ENCODE peak calls at places on chromosome 16, in four cellular contexts. E, C, T and W are unnamed samples.

GRCh38 chr16:4371481-4372314 is at the start of gene VASN:
- DNase-seq in E (no peak), C (peak; percentile 96), T (peak; percentile 98), W (no peak)

GRCh38 chr16:81625544-81626152 is 153.4 kb upstream of the PLCG2 start:
- DNase-seq in E (no peak), C (peak; percentile 54), T (no peak), W (no peak)

GRCh38 chr16:3864562-3864961 is 16.0 kb downstream of the CREBBP start:
- DNase-seq in E (no peak), C (no peak), T (no peak), W (no peak)

GRCh38 chr16:46973457-46974324 is at the start of gene DNAJA2:
- DNase-seq in E (peak; percentile 54), C (peak; percentile 92), T (peak; percentile 82), W (peak; percentile 76)

GRCh38 chr16:58267524-58268243 is 27.1 kb downstream of the PRSS54 start:
- DNase-seq in E (no peak), C (no peak), T (no peak), W (no peak)

GRCh38 chr16:67431077-67431804 is at the start of gene HSD11B2:
- DNase-seq in E (no peak), C (peak; percentile 87), T (peak; percentile 63), W (no peak)

GRCh38 chr16:25051446-25052160 is 36.4 kb upstream of the ARHGAP17 start:
- DNase-seq in E (no peak), C (no peak), T (no peak), W (no peak)

GRCh38 chr16:71648162-71648561 is 22.2 kb downstream of the MARVELD3 start:
- DNase-seq in E (no peak), C (no peak), T (no peak), W (no peak)

GRCh38 chr16:77592021-77592420 is 130.3 kb upstream of the NUDT7 start:
- DNase-seq in E (no peak), C (no peak), T (no peak), W (no peak)

GRCh38 chr16:48247311-48247710 is at the start of gene ABCC11:
- DNase-seq in E (no peak), C (no peak), T (no peak), W (no peak)

GRCh38 chr16:22183901-22184614 is 21.8 kb downstream of the SDR42E2 start:
- DNase-seq in E (no peak), C (peak; percentile 83), T (no peak), W (no peak)

GRCh38 chr16:75305364-75306101 is 54.1 kb upstream of the BCAR1 start:
- DNase-seq in E (peak; percentile 71), C (peak; percentile 52), T (no peak), W (no peak)
- TF ChIP-seq SPI1 in E (no peak), C (no peak), T (peak; percentile 18), W (no peak)

GRCh38 chr16:86479419-86479818 is 30.9 kb upstream of the FOXF1 start:
- DNase-seq in E (no peak), C (no peak), T (no peak), W (no peak)

GRCh38 chr16:86477642-86478041 is 32.7 kb upstream of the FOXF1 start:
- DNase-seq in E (no peak), C (no peak), T (no peak), W (no peak)

GRCh38 chr16:86476956-86477530 is 33.3 kb upstream of the FOXF1 start:
- DNase-seq in E (no peak), C (no peak), T (no peak), W (no peak)

GRCh38 chr16:86480444-86480843 is 29.9 kb upstream of the FOXF1 start:
- DNase-seq in E (no peak), C (no peak), T (no peak), W (no peak)

DNA sequence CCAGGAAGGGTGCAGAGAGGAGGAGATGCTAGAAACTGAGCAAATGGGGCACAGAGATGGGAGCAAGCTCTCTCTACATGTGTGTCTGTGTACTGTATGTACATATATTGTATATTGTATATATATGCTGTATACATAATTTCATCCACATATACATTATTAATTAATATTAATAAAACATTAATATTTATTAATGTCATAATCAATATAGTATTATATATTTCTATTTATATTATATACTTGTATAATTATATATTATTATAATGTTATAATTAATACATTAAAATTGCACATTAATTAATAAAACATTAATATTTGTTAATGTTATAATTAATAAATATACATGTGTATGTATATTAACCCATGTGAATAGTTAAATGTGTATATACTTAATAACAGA is 31.5 kb upstream of the FOXF1 start:
- DNase-seq in E (no peak), C (no peak), T (no peak), W (no peak)
- TF ChIP-seq SPI1 in E (no peak), C (no peak), T (no peak), W (no peak)

DNA sequence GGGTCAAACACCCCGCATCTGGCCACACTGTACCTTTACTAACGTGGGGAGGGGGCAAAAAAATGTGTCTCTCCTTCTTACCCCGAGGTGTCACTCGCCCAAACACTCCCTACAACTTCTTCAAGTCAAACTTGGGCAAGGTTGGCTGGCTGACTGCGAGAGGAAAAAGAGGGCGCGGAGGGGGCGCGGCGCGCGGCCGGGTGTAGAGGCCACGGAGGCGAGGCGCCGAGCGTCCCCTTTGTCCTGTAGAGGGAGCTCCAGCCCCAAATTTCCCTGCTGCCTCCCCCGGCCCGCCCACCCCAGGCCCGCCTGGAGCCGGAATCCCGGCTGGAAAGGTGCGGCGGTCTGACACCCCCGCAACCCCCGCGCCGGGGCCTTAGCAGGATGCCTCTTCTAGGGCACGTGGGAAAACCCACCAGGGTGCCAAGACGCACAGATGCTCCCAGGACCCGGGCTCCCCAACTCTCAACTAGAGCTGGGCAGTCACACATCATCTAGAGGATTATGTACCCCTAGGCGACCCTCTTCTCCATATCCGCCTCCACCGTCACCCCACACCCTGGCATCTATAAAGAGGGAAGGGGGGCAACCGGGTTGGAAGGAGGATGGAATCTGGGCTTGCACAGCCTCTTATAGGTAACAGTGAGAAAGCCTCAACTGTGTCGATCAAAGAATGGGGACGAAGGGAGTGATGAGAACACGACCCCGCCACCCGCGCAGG is 4.2 kb downstream of the IRX3 start:
- DNase-seq in E (no peak), C (peak; percentile 70), T (no peak), W (no peak)
- TF ChIP-seq SPI1 in E (no peak), C (no peak), T (no peak), W (no peak)

DNA sequence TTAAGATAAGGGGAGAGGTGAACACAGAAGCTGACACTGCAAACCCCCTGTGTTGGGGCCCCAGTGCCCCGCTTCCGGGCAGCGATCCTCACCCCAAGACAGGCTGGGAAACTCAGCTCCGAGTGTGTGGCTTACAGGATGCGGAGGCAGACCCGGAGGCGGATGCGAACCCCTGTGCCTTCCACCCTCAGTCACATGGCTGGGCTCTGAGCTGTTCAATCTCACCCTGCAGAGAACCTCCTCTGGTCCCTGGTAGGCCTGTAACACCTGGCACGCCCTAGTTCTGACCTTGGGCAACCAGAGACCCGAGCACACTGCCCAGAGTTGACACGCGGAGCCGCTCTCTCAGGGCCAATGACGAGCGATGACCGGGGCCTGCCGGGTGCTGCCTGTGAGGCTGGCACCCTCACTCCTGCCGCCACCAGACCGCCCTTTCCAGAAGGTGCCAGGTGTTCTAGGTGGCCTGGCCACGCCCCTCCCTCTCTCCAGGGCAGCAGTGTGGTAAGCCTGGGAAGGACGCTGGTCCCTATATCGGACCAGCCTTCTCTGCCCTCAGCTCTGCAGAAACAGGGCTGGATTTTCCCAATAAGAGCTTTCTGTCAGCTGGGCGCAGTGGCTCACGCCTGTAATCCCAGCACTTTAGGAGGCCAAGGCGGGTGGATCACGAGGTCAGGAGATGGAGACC is 23.3 kb downstream of the MEAK7 start:
- DNase-seq in E (no peak), C (no peak), T (no peak), W (peak; percentile 0)
- TF ChIP-seq SPI1 in E (no peak), C (no peak), T (no peak), W (no peak)

GRCh38 chr16:80029381-80029630 is 428.8 kb upstream of the MAF start:
- DNase-seq in E (no peak), C (no peak), T (no peak), W (no peak)
- TF ChIP-seq SPI1 in E (no peak), C (no peak), T (no peak), W (no peak)